ENCODE peak calls at places on chromosomes 5 and 9, in nine cellular contexts. One of them, this sample, is unnamed.

GRCh38 chr9:131167146-131167692 is 41.8 kb downstream of the NUP214 start:
- DNase-seq in cardiac fibroblast: peak
- DNase-seq in kidney: no peak
- DNase-seq in ascending aorta: no peak
- DNase-seq in endothelial cell: no peak
- DNase-seq in progenitor cell of endocrine pancreas: no peak
- DNase-seq in mammary epithelial cell: no peak
- DNase-seq in transverse colon: no peak
- DNase-seq in H1: no peak
- DNase-seq in this sample: no peak

GRCh38 chr9:9790216-9790872 is 822.5 kb downstream of the PTPRD start:
- DNase-seq in cardiac fibroblast: peak
- DNase-seq in kidney: no peak
- DNase-seq in ascending aorta: no peak
- DNase-seq in endothelial cell: peak
- DNase-seq in progenitor cell of endocrine pancreas: no peak
- DNase-seq in mammary epithelial cell: peak
- DNase-seq in transverse colon: peak
- DNase-seq in H1: no peak
- DNase-seq in this sample: no peak

GRCh38 chr9:114898741-114899140 is 31.6 kb downstream of the TNFSF8 start:
- DNase-seq in cardiac fibroblast: no peak
- DNase-seq in kidney: peak
- DNase-seq in ascending aorta: peak
- DNase-seq in endothelial cell: no peak
- DNase-seq in progenitor cell of endocrine pancreas: no peak
- DNase-seq in mammary epithelial cell: no peak
- DNase-seq in transverse colon: peak
- DNase-seq in H1: no peak
- DNase-seq in this sample: peak

GRCh38 chr9:15059003-15059402 is 148.8 kb upstream of the FREM1 start:
- DNase-seq in cardiac fibroblast: no peak
- DNase-seq in kidney: no peak
- DNase-seq in ascending aorta: no peak
- DNase-seq in endothelial cell: no peak
- DNase-seq in progenitor cell of endocrine pancreas: no peak
- DNase-seq in mammary epithelial cell: no peak
- DNase-seq in transverse colon: no peak
- DNase-seq in H1: no peak
- DNase-seq in this sample: no peak

GRCh38 chr9:112487799-112488345 is 1.2 kb downstream of the KIAA1958 start:
- DNase-seq in cardiac fibroblast: no peak
- DNase-seq in kidney: no peak
- DNase-seq in ascending aorta: no peak
- DNase-seq in endothelial cell: no peak
- DNase-seq in progenitor cell of endocrine pancreas: no peak
- DNase-seq in mammary epithelial cell: peak
- DNase-seq in transverse colon: no peak
- DNase-seq in H1: no peak
- DNase-seq in this sample: no peak

GRCh38 chr5:32311404-32312193 is 1.1 kb downstream of the MTMR12 start:
- DNase-seq in cardiac fibroblast: peak
- DNase-seq in kidney: no peak
- DNase-seq in ascending aorta: no peak
- DNase-seq in endothelial cell: no peak
- DNase-seq in progenitor cell of endocrine pancreas: no peak
- DNase-seq in mammary epithelial cell: no peak
- DNase-seq in transverse colon: no peak
- DNase-seq in H1: no peak
- DNase-seq in this sample: peak

GRCh38 chr5:113036321-113036720 is 59.7 kb downstream of the DCP2 start:
- DNase-seq in cardiac fibroblast: no peak
- DNase-seq in kidney: no peak
- DNase-seq in ascending aorta: no peak
- DNase-seq in endothelial cell: no peak
- DNase-seq in progenitor cell of endocrine pancreas: no peak
- DNase-seq in mammary epithelial cell: no peak
- DNase-seq in transverse colon: no peak
- DNase-seq in H1: no peak
- DNase-seq in this sample: no peak

GRCh38 chr9:116653580-116654355 is 33.3 kb upstream of the TRIM32 start:
- DNase-seq in cardiac fibroblast: no peak
- DNase-seq in kidney: no peak
- DNase-seq in ascending aorta: no peak
- DNase-seq in endothelial cell: no peak
- DNase-seq in progenitor cell of endocrine pancreas: no peak
- DNase-seq in mammary epithelial cell: peak
- DNase-seq in transverse colon: no peak
- DNase-seq in H1: no peak
- DNase-seq in this sample: no peak

GRCh38 chr9:89524888-89525385 is 27.0 kb upstream of the SEMA4D start:
- DNase-seq in cardiac fibroblast: no peak
- DNase-seq in kidney: no peak
- DNase-seq in ascending aorta: no peak
- DNase-seq in endothelial cell: no peak
- DNase-seq in progenitor cell of endocrine pancreas: no peak
- DNase-seq in mammary epithelial cell: no peak
- DNase-seq in transverse colon: no peak
- DNase-seq in H1: no peak
- DNase-seq in this sample: peak

GRCh38 chr5:93930098-93930497 is 188.7 kb upstream of the POU5F2 start:
- DNase-seq in cardiac fibroblast: no peak
- DNase-seq in kidney: no peak
- DNase-seq in ascending aorta: no peak
- DNase-seq in endothelial cell: no peak
- DNase-seq in progenitor cell of endocrine pancreas: no peak
- DNase-seq in mammary epithelial cell: no peak
- DNase-seq in transverse colon: no peak
- DNase-seq in H1: no peak
- DNase-seq in this sample: no peak

GRCh38 chr5:33795532-33795931 is 96.3 kb downstream of the ADAMTS12 start:
- DNase-seq in cardiac fibroblast: no peak
- DNase-seq in kidney: no peak
- DNase-seq in ascending aorta: no peak
- DNase-seq in endothelial cell: no peak
- DNase-seq in progenitor cell of endocrine pancreas: no peak
- DNase-seq in mammary epithelial cell: no peak
- DNase-seq in transverse colon: no peak
- DNase-seq in H1: no peak
- DNase-seq in this sample: no peak

GRCh38 chr9:20621553-20622329 is 558 bp downstream of the MLLT3 start:
- DNase-seq in cardiac fibroblast: peak
- DNase-seq in kidney: peak
- DNase-seq in ascending aorta: peak
- DNase-seq in endothelial cell: peak
- DNase-seq in progenitor cell of endocrine pancreas: peak
- DNase-seq in mammary epithelial cell: peak
- DNase-seq in transverse colon: peak
- DNase-seq in H1: peak
- DNase-seq in this sample: peak

DNA sequence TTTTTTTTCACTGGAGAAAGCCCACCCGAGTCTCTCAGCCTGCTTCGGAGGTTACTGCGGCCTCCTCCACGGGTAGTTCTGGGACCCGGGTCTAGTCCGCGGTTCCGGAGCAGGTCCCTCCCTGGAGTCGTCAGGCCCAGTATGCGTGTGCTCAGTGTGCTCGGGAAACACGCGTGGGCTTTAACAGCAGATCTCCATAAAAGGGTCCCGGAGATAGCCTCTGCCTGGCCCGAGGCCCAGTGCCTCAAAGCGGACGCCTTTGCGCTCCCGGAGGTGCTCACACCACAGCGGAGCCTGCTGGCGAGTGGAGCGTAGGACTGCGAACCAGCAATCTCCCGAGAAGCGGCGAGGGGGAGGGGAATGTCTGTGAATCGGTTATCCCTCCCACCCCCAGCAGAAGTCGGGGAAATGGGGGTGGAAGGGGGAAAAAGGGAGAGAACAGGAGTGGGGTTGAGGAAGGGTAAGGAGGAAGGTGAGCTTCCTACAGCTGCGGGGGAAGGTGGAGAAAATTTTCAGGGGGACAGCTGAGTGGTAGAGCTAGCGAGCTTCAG is 28.7 kb downstream of the CDKN2A start:
- DNase-seq in cardiac fibroblast: peak
- DNase-seq in kidney: peak
- DNase-seq in ascending aorta: no peak
- DNase-seq in endothelial cell: peak
- DNase-seq in progenitor cell of endocrine pancreas: peak
- DNase-seq in mammary epithelial cell: peak
- DNase-seq in transverse colon: peak
- DNase-seq in H1: peak
- DNase-seq in this sample: peak
- TF ChIP-seq CTCF in cardiac fibroblast: peak
- TF ChIP-seq CTCF in kidney: no peak
- TF ChIP-seq CTCF in ascending aorta: no peak
- TF ChIP-seq CTCF in endothelial cell: no peak
- TF ChIP-seq CTCF in progenitor cell of endocrine pancreas: peak
- TF ChIP-seq CTCF in mammary epithelial cell: no peak
- TF ChIP-seq CTCF in transverse colon: peak
- TF ChIP-seq CTCF in H1: peak
- TF ChIP-seq CTCF in this sample: peak

GRCh38 chr9:85899388-85899787 is 41.6 kb upstream of the NAA35 start:
- DNase-seq in cardiac fibroblast: no peak
- DNase-seq in kidney: no peak
- DNase-seq in ascending aorta: no peak
- DNase-seq in endothelial cell: no peak
- DNase-seq in progenitor cell of endocrine pancreas: no peak
- DNase-seq in mammary epithelial cell: no peak
- DNase-seq in transverse colon: no peak
- DNase-seq in H1: no peak
- DNase-seq in this sample: no peak

GRCh38 chr9:85897853-85898252 is 43.1 kb upstream of the NAA35 start:
- DNase-seq in cardiac fibroblast: no peak
- DNase-seq in kidney: no peak
- DNase-seq in ascending aorta: no peak
- DNase-seq in endothelial cell: no peak
- DNase-seq in progenitor cell of endocrine pancreas: no peak
- DNase-seq in mammary epithelial cell: no peak
- DNase-seq in transverse colon: no peak
- DNase-seq in H1: no peak
- DNase-seq in this sample: no peak

GRCh38 chr9:85895685-85896084 is 45.3 kb upstream of the NAA35 start:
- DNase-seq in cardiac fibroblast: no peak
- DNase-seq in kidney: no peak
- DNase-seq in ascending aorta: no peak
- DNase-seq in endothelial cell: no peak
- DNase-seq in progenitor cell of endocrine pancreas: no peak
- DNase-seq in mammary epithelial cell: no peak
- DNase-seq in transverse colon: no peak
- DNase-seq in H1: no peak
- DNase-seq in this sample: no peak

GRCh38 chr9:85898288-85898802 is 42.6 kb upstream of the NAA35 start:
- DNase-seq in cardiac fibroblast: no peak
- DNase-seq in kidney: no peak
- DNase-seq in ascending aorta: no peak
- DNase-seq in endothelial cell: no peak
- DNase-seq in progenitor cell of endocrine pancreas: no peak
- DNase-seq in mammary epithelial cell: no peak
- DNase-seq in transverse colon: no peak
- DNase-seq in H1: no peak
- DNase-seq in this sample: no peak

DNA sequence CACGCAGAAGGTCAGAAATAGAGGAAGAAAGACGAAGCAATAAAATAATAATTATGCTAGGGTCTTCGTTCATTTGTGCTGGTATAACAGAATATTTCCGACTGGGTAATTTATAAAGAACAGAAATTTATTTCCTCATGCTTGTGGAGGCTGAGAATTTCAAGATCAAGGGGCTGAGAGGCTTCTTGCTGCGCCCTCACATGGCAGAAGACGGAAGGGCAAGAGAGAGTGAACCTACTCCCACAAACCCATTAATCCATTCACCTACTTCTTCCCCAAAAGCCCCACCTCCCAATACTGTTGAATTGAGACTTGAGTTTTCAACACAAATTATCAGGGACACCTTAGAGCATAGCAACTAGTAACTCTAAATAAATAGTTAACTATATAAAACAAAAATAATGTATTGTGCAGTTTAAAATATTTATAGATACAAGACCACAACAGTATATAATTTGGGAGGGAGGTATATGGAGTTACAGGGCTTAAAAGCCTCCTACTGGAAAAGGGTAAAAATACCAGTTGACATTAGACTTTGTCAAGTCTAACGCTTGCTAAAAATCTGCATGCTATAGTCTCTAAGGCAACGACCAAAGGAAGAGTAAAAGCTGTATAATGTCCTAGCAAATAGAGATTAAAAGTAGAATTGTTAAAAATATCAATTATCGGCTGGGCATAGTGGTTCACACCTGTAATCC is 40.3 kb upstream of the NAA35 start:
- DNase-seq in cardiac fibroblast: peak
- DNase-seq in kidney: no peak
- DNase-seq in ascending aorta: no peak
- DNase-seq in endothelial cell: peak
- DNase-seq in progenitor cell of endocrine pancreas: no peak
- DNase-seq in mammary epithelial cell: peak
- DNase-seq in transverse colon: peak
- DNase-seq in H1: peak
- DNase-seq in this sample: no peak
- TF ChIP-seq CTCF in cardiac fibroblast: peak
- TF ChIP-seq CTCF in kidney: peak
- TF ChIP-seq CTCF in ascending aorta: no peak
- TF ChIP-seq CTCF in endothelial cell: peak
- TF ChIP-seq CTCF in progenitor cell of endocrine pancreas: peak
- TF ChIP-seq CTCF in mammary epithelial cell: peak
- TF ChIP-seq CTCF in transverse colon: peak
- TF ChIP-seq CTCF in H1: peak
- TF ChIP-seq CTCF in this sample: no peak

GRCh38 chr9:126599047-126599650 is 14.6 kb upstream of the LMX1B start:
- DNase-seq in cardiac fibroblast: no peak
- DNase-seq in kidney: no peak
- DNase-seq in ascending aorta: no peak
- DNase-seq in endothelial cell: no peak
- DNase-seq in progenitor cell of endocrine pancreas: no peak
- DNase-seq in mammary epithelial cell: no peak
- DNase-seq in transverse colon: no peak
- DNase-seq in H1: peak
- DNase-seq in this sample: peak
- TF ChIP-seq CTCF in cardiac fibroblast: peak
- TF ChIP-seq CTCF in kidney: no peak
- TF ChIP-seq CTCF in ascending aorta: no peak
- TF ChIP-seq CTCF in endothelial cell: peak
- TF ChIP-seq CTCF in progenitor cell of endocrine pancreas: peak
- TF ChIP-seq CTCF in mammary epithelial cell: no peak
- TF ChIP-seq CTCF in transverse colon: no peak
- TF ChIP-seq CTCF in H1: peak
- TF ChIP-seq CTCF in this sample: no peak

GRCh38 chr9:1024112-1024511 is 26.0 kb upstream of the DMRT2 start:
- DNase-seq in cardiac fibroblast: no peak
- DNase-seq in kidney: no peak
- DNase-seq in ascending aorta: no peak
- DNase-seq in endothelial cell: no peak
- DNase-seq in progenitor cell of endocrine pancreas: no peak
- DNase-seq in mammary epithelial cell: no peak
- DNase-seq in transverse colon: no peak
- DNase-seq in H1: no peak
- DNase-seq in this sample: no peak

GRCh38 chr9:1013018-1013417 is 36.6 kb downstream of the DMRT3 start:
- DNase-seq in cardiac fibroblast: no peak
- DNase-seq in kidney: no peak
- DNase-seq in ascending aorta: no peak
- DNase-seq in endothelial cell: no peak
- DNase-seq in progenitor cell of endocrine pancreas: no peak
- DNase-seq in mammary epithelial cell: no peak
- DNase-seq in transverse colon: no peak
- DNase-seq in H1: no peak
- DNase-seq in this sample: no peak

GRCh38 chr9:1018121-1018520 is 32.0 kb upstream of the DMRT2 start:
- DNase-seq in cardiac fibroblast: peak
- DNase-seq in kidney: no peak
- DNase-seq in ascending aorta: no peak
- DNase-seq in endothelial cell: peak
- DNase-seq in progenitor cell of endocrine pancreas: no peak
- DNase-seq in mammary epithelial cell: no peak
- DNase-seq in transverse colon: peak
- DNase-seq in H1: peak
- DNase-seq in this sample: no peak
- TF ChIP-seq CTCF in cardiac fibroblast: peak
- TF ChIP-seq CTCF in kidney: peak
- TF ChIP-seq CTCF in ascending aorta: no peak
- TF ChIP-seq CTCF in endothelial cell: peak
- TF ChIP-seq CTCF in progenitor cell of endocrine pancreas: peak
- TF ChIP-seq CTCF in mammary epithelial cell: no peak
- TF ChIP-seq CTCF in transverse colon: peak
- TF ChIP-seq CTCF in H1: peak
- TF ChIP-seq CTCF in this sample: no peak